ENCODE peak calls at places on chromosomes 1 and 21, in ten cellular contexts. V is fibroblast of mammary gland, T is AG09309, E is HL-60, D is neural crest cell, W is GM10248, N is GM23338, X is WTC11, C is endothelial cell, O is AG04449. R is an unnamed sample.

GRCh38 chr1:154179951-154180687 is 11.8 kb downstream of the TPM3 start:
- DNase-seq in T (no peak), E (peak), V (no peak), W (peak), X (peak), N (peak), D (no peak), O (no peak), C (no peak), R (peak)

GRCh38 chr21:37520801-37521200 is 154.2 kb downstream of the DYRK1A start:
- DNase-seq in C (no peak), N (no peak), T (no peak), D (no peak), E (no peak), O (no peak), V (no peak), W (no peak), X (no peak), R (no peak)

GRCh38 chr1:226985839-226986463 is 45.9 kb downstream of the COQ8A start:
- DNase-seq in O (no peak), W (no peak), V (no peak), X (no peak), T (no peak), E (no peak), C (no peak), N (no peak), D (no peak), R (no peak)

GRCh38 chr1:230105754-230106625 is 39.0 kb downstream of the GALNT2 start:
- DNase-seq in O (no peak), X (no peak), C (no peak), T (peak), N (no peak), W (peak), E (peak), V (peak), D (no peak), R (peak)

GRCh38 chr1:157368363-157368762 is 184.0 kb downstream of the FCRL5 start:
- DNase-seq in W (no peak), C (no peak), V (no peak), X (no peak), E (no peak), O (no peak), N (peak), D (no peak), T (no peak), R (no peak)

GRCh38 chr1:107617456-107617855 is 347.5 kb downstream of the VAV3 start:
- DNase-seq in X (no peak), E (no peak), T (no peak), N (no peak), V (no peak), C (no peak), W (no peak), D (no peak), O (no peak), R (no peak)

GRCh38 chr1:64240209-64240608 is 36.8 kb downstream of the UBE2U start:
- DNase-seq in O (no peak), T (peak), X (no peak), W (no peak), D (no peak), V (peak), C (no peak), N (no peak), E (no peak), R (no peak)

GRCh38 chr1:12582649-12583048 is 35.4 kb downstream of the DHRS3 start:
- DNase-seq in O (no peak), W (no peak), D (no peak), N (no peak), V (no peak), X (no peak), E (no peak), T (no peak), C (no peak), R (no peak)

GRCh38 chr1:36415661-36416346 is 18.1 kb upstream of the LSM10 start:
- DNase-seq in V (no peak), E (no peak), N (no peak), C (no peak), X (no peak), O (no peak), D (no peak), W (no peak), T (no peak), R (no peak)

GRCh38 chr1:26387447-26387846 is 14.9 kb upstream of the ZNF683 start:
- DNase-seq in D (no peak), N (no peak), T (no peak), E (no peak), W (no peak), O (no peak), X (no peak), C (no peak), V (peak), R (peak)

GRCh38 chr1:203327684-203328457 is 22.6 kb downstream of the BTG2 start:
- DNase-seq in O (no peak), N (no peak), C (no peak), X (no peak), T (no peak), D (peak), V (peak), W (peak), E (peak), R (peak)

GRCh38 chr1:211328866-211329265 is 2.2 kb downstream of the TRAF5 start:
- DNase-seq in V (no peak), N (no peak), D (no peak), E (no peak), O (no peak), W (no peak), C (no peak), T (no peak), X (no peak), R (no peak)

GRCh38 chr1:78831731-78832360 is 174.7 kb downstream of the ADGRL4 start:
- DNase-seq in W (no peak), T (peak), C (no peak), E (no peak), N (no peak), D (no peak), V (peak), X (no peak), O (peak), R (peak)

GRCh38 chr1:186155594-186155993 is 219.5 kb downstream of the TPR start:
- DNase-seq in D (no peak), N (peak), T (peak), O (peak), E (peak), W (peak), X (no peak), V (peak), C (no peak), R (peak)

GRCh38 chr1:58718435-58718834 is 18.6 kb upstream of the MYSM1 start:
- DNase-seq in V (no peak), O (no peak), T (no peak), E (no peak), W (no peak), N (no peak), C (peak), X (no peak), D (no peak), R (no peak)

GRCh38 chr1:172818841-172819527 is 160.1 kb downstream of the FASLG start:
- DNase-seq in T (no peak), X (no peak), D (no peak), W (peak), E (peak), C (no peak), O (no peak), N (no peak), V (peak), R (no peak)

GRCh38 chr1:105102385-105102784 is 1352.7 kb downstream of the AMY1C start:
- DNase-seq in T (no peak), D (no peak), V (no peak), N (no peak), X (no peak), C (no peak), O (no peak), W (no peak), E (no peak), R (no peak)

GRCh38 chr1:222096476-222096772 is 354.5 kb upstream of the DUSP10 start:
- DNase-seq in X (no peak), O (no peak), W (no peak), E (no peak), V (no peak), N (no peak), C (no peak), D (no peak), T (no peak), R (no peak)

GRCh38 chr1:232017057-232017456 is 390.5 kb downstream of the DISC1 start:
- DNase-seq in W (no peak), D (no peak), E (no peak), C (no peak), V (no peak), O (peak), T (no peak), X (no peak), N (no peak), R (no peak)

GRCh38 chr1:186165303-186165702 is 209.8 kb downstream of the TPR start:
- DNase-seq in O (no peak), W (no peak), E (no peak), N (no peak), T (no peak), X (no peak), D (no peak), C (no peak), V (peak), R (no peak)

GRCh38 chr1:198934901-198935301 is 296.1 kb downstream of the PTPRC start:
- DNase-seq in T (no peak), W (no peak), X (no peak), C (no peak), E (peak), O (no peak), N (no peak), D (no peak), V (peak), R (peak)

GRCh38 chr1:116147972-116148371 is 36.8 kb downstream of the MAB21L3 start:
- DNase-seq in E (no peak), N (peak), O (no peak), C (no peak), T (no peak), W (no peak), V (no peak), D (no peak), X (no peak), R (no peak)

GRCh38 chr1:42766723-42767509 is at the start of the genes C1orf50 and P3H1:
- DNase-seq in T (peak), X (peak), V (peak), E (peak), C (peak), D (peak), W (peak), O (peak), N (peak), R (peak)

GRCh38 chr1:244318512-244318911 is 133.2 kb downstream of the ADSS2 start:
- DNase-seq in O (no peak), X (no peak), T (no peak), D (no peak), E (no peak), V (no peak), N (no peak), C (no peak), W (no peak), R (no peak)

GRCh38 chr1:3062616-3063378 is 6.2 kb upstream of the PRDM16 start:
- DNase-seq in O (no peak), C (no peak), E (no peak), X (peak), W (no peak), V (no peak), D (no peak), T (no peak), N (peak), R (no peak)

GRCh38 chr1:59058681-59059441 is 238.0 kb upstream of the FGGY start:
- DNase-seq in W (no peak), N (no peak), O (no peak), D (no peak), C (no peak), X (no peak), T (no peak), E (no peak), V (no peak), R (no peak)

GRCh38 chr1:43799656-43800629 is 92.6 kb downstream of the ST3GAL3 start:
- DNase-seq in N (no peak), O (no peak), D (no peak), V (peak), E (no peak), W (no peak), T (peak), X (no peak), C (no peak), R (no peak)

GRCh38 chr21:28240586-28240985 is 752.1 kb downstream of the LTN1 start:
- DNase-seq in O (no peak), T (no peak), X (no peak), W (no peak), V (no peak), E (no peak), C (no peak), D (no peak), N (no peak), R (no peak)

GRCh38 chr21:31798842-31799691 is 67.1 kb upstream of the SCAF4 start:
- DNase-seq in V (peak), D (no peak), T (no peak), X (no peak), O (no peak), N (no peak), E (no peak), C (no peak), W (no peak), R (no peak)

GRCh38 chr1:234188454-234188792 is 184.8 kb upstream of the COA6 start:
- DNase-seq in V (no peak), C (peak), T (no peak), O (no peak), X (peak), E (no peak), N (peak), D (peak), W (no peak), R (peak)

GRCh38 chr1:111597433-111597832 is 22.2 kb upstream of the RAP1A start:
- DNase-seq in C (no peak), V (no peak), N (no peak), T (no peak), D (no peak), O (peak), E (no peak), X (no peak), W (no peak), R (no peak)

GRCh38 chr1:215682232-215682631 is 115.1 kb downstream of the KCTD3 start:
- DNase-seq in W (no peak), T (no peak), X (no peak), E (no peak), D (no peak), C (no peak), N (peak), V (peak), O (no peak), R (peak)
- TF ChIP-seq CTCF in W (no peak), T (no peak), X (no peak), E (no peak), D (peak), C (no peak), N (no peak), V (peak), O (no peak), R (peak)

GRCh38 chr1:215669806-215670485 is 102.8 kb downstream of the KCTD3 start:
- DNase-seq in W (no peak), O (peak), V (no peak), D (no peak), E (no peak), X (no peak), C (no peak), N (peak), T (peak), R (no peak)

GRCh38 chr1:215677112-215677511 is 110.0 kb downstream of the KCTD3 start:
- DNase-seq in V (no peak), O (no peak), D (no peak), C (no peak), E (no peak), N (peak), T (no peak), W (no peak), X (no peak), R (no peak)

GRCh38 chr1:215667796-215668195 is 100.7 kb downstream of the KCTD3 start:
- DNase-seq in T (no peak), V (no peak), W (no peak), X (no peak), E (no peak), C (no peak), D (no peak), N (no peak), O (no peak), R (no peak)

GRCh38 chr1:215673943-215674342 is 106.8 kb downstream of the KCTD3 start:
- DNase-seq in W (no peak), D (no peak), T (no peak), O (no peak), E (no peak), X (no peak), V (no peak), N (no peak), C (no peak), R (no peak)

DNA sequence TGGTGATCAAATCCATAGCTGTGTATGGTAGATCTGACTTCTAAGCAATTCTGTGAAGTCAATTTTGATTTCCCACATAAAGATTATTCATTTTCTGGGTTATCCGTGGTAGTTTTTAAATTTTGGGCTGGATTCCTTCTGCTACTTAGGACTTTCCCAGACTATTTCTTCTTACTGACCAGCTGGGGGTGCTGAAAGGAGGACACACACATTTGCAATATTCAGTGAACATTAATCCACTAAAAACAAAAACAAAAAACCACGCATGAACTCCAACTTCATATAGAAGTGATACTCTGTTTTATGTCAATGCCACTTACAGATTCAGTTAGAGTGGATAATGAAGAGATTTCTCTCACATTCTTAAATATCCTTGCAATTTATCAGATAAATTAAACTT is 105.4 kb downstream of the KCTD3 start:
- DNase-seq in V (no peak), E (no peak), T (no peak), O (no peak), X (no peak), C (no peak), D (no peak), W (no peak), N (no peak), R (no peak)
- TF ChIP-seq CTCF in V (peak), E (no peak), T (peak), O (no peak), X (no peak), C (no peak), D (no peak), W (no peak), N (peak), R (no peak)

DNA sequence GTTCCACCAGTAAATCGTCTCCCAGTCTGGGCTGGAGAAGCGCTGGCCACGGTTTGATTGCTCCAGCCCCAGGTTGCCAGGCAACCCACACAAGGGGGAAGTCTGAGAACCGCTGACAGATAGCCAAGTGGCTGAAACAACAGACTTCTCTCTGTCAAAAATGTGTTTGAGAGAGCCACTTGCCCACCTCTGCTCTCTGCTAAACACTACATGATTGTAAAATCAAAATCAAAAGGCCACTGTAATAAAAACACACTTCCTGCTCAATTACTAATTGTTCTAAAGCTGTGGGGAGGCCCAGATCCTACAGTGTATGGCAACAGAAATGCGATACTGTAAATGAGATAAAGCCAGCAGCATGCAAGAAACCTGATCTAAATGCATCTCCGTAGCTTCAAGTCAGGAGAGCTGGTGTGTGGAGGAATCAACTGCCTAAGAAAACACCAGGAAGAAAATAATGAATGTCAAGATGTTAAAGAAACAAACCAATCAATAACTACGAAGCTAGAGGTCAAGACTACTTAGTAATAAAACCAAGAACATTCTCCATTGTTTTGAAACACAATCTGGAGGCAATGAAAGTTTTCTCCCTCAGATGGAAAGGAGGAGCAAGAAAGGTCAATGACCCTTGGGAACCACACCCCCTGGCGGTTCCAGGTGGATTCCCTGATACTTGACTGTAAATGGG is 121.2 kb downstream of the SLC45A1 start:
- DNase-seq in V (peak), D (peak), X (peak), W (peak), T (peak), C (peak), N (peak), E (peak), O (no peak), R (peak)
- TF ChIP-seq CTCF in V (peak), D (peak), X (peak), W (no peak), T (no peak), C (peak), N (peak), E (no peak), O (no peak), R (no peak)

GRCh38 chr1:54136269-54136896 is 16.4 kb downstream of the CDCP2 start:
- DNase-seq in N (no peak), C (no peak), E (no peak), W (no peak), X (no peak), O (no peak), D (no peak), T (no peak), V (no peak), R (no peak)
- TF ChIP-seq CTCF in N (no peak), C (no peak), E (no peak), W (no peak), X (no peak), O (no peak), D (no peak), T (no peak), V (no peak), R (no peak)

DNA sequence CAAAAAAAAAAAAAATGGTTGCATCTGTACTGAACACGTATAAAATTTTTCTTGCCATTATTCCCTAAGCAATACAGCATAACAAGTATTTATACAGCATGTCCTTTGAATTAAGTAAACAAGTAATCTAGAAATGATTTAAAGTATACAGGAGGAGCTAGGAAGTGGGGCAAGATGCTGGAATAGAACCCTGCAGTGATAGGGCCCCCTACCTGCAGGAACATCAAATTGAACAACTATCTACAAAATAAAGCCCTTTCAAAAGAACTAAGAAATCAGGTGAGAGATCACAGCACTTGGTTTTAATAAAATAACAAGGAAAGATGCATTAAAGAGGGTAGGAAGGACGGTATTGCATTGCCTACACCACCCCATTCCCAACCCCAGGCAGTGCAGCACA is 10.9 kb downstream of the TSHB start:
- DNase-seq in X (no peak), T (no peak), V (no peak), D (no peak), N (peak), W (no peak), C (no peak), O (no peak), E (no peak), R (no peak)
- TF ChIP-seq CTCF in X (no peak), T (peak), V (peak), D (no peak), N (peak), W (no peak), C (no peak), O (no peak), E (no peak), R (no peak)

GRCh38 chr1:70354332-70355110 is at the start of gene ANKRD13C:
- DNase-seq in V (peak), E (peak), X (peak), O (peak), W (peak), C (peak), D (peak), T (peak), N (peak), R (peak)
- TF ChIP-seq CTCF in V (no peak), E (no peak), X (no peak), O (peak), W (peak), C (no peak), D (peak), T (peak), N (no peak), R (no peak)

R was measured in Calu3.